ENCODE peak calls at places on chromosome 1, in four cellular contexts. V is GM23248, Q is GM23338, M is neural progenitor cell. O is an unnamed sample. For H3F3A, the result is how much of the 10 kb centered on the place peaks cover.

GRCh38 chr1:5667513-5668325 is 324.5 kb downstream of the NPHP4 start:
- DNase-seq in V (no peak), Q (no peak), M (no peak), O (peak)

GRCh38 chr1:150165622-150166612 is 16.2 kb downstream of the PLEKHO1 start:
- DNase-seq in M (peak), Q (peak), V (peak), O (peak)

GRCh38 chr1:206461602-206462455 is 8.4 kb upstream of the IKBKE start:
- DNase-seq in Q (peak), V (peak), M (peak), O (peak)

GRCh38 chr1:182680901-182681300 is 3.5 kb downstream of the RGS8 start:
- DNase-seq in Q (no peak), V (no peak), M (no peak), O (no peak)

GRCh38 chr1:69967245-69967766 is 238.1 kb downstream of the LRRC40 start:
- DNase-seq in M (no peak), Q (no peak), V (peak), O (no peak)

GRCh38 chr1:229381234-229381633 is 38.4 kb upstream of the CCSAP start:
- DNase-seq in Q (peak), V (no peak), M (peak), O (no peak)

GRCh38 chr1:180881806-180882509 is 30.7 kb upstream of the KIAA1614 start:
- DNase-seq in M (peak), Q (peak), V (peak), O (peak)

GRCh38 chr1:182952677-182953444 is at the start of gene SHCBP1L:
- DNase-seq in Q (peak), V (peak), M (no peak), O (peak)

GRCh38 chr1:59107516-59107915 is 189.4 kb upstream of the FGGY start:
- DNase-seq in V (peak), M (no peak), Q (no peak), O (no peak)

GRCh38 chr1:68232354-68233148 is at the start of gene WLS:
- DNase-seq in Q (peak), V (peak), M (peak), O (peak)

GRCh38 chr1:204077979-204078696 is 5.2 kb downstream of the SOX13 start:
- DNase-seq in M (peak), V (no peak), Q (peak), O (no peak)

GRCh38 chr1:182629674-182630073 is 25.5 kb upstream of the RGS16 start:
- DNase-seq in V (no peak), M (peak), Q (no peak), O (no peak)

GRCh38 chr1:77824083-77824482 is 44.6 kb downstream of the MIGA1 start:
- DNase-seq in Q (peak), V (peak), M (no peak), O (no peak)

GRCh38 chr1:205570173-205570501 is 61.7 kb downstream of the ELK4 start:
- DNase-seq in V (no peak), M (no peak), Q (no peak), O (no peak)

GRCh38 chr1:14578156-14578555 is 20.3 kb upstream of the KAZN start:
- DNase-seq in V (peak), M (no peak), Q (no peak), O (no peak)

GRCh38 chr1:42815938-42816599 is 853 bp upstream of the ERMAP start:
- DNase-seq in V (peak), M (peak), Q (no peak), O (no peak)

GRCh38 chr1:26391450-26391849 is 18.9 kb upstream of the ZNF683 start:
- DNase-seq in V (peak), Q (peak), M (peak), O (peak)

GRCh38 chr1:57232500-57232899 is 191.4 kb downstream of the DAB1 start:
- DNase-seq in V (peak), Q (peak), M (peak), O (no peak)

GRCh38 chr1:16260814-16261213 is 23.8 kb upstream of the CPLANE2 start:
- DNase-seq in V (peak), Q (no peak), M (no peak), O (no peak)

GRCh38 chr1:165288301-165289120 is 68.0 kb downstream of the LMX1A start:
- DNase-seq in M (peak), V (no peak), Q (peak), O (no peak)

GRCh38 chr1:84587099-84587498 is 12.9 kb upstream of the CTBS start:
- DNase-seq in Q (no peak), M (no peak), V (no peak), O (no peak)

GRCh38 chr1:14698206-14698605 is 99.7 kb downstream of the KAZN start:
- DNase-seq in V (no peak), Q (no peak), M (no peak), O (peak)

GRCh38 chr1:180581635-180582039 is 22.9 kb downstream of the OVAAL start:
- DNase-seq in Q (no peak), V (peak), M (no peak), O (no peak)

GRCh38 chr1:18666317-18666920 is 35.8 kb downstream of the PAX7 start:
- DNase-seq in M (no peak), Q (no peak), V (no peak), O (no peak)

DNA sequence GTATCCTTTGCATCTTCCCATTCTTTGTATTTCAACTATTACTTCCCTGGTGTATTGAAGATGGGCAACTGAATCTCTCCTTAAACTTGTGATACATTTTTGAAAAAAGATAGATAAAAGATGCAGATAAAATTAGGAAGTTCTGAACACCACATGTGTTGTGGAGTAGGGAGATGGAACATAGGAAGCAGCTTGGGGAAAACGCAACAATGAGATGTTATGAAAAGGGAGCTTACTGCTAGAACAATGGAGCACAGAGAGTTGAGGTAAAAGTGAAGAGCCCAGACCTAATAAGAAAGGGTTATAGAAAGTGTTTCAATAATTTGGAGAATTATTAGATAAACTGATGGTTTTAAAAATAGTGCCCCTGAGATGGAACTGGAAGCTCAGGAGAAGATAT is 20.9 kb downstream of the GNAI3 start:
- DNase-seq in M (no peak), Q (no peak), V (no peak), O (no peak)
- H3F3A ChIP-seq in M (under half), Q (under half), V (under half), O (under half)

DNA sequence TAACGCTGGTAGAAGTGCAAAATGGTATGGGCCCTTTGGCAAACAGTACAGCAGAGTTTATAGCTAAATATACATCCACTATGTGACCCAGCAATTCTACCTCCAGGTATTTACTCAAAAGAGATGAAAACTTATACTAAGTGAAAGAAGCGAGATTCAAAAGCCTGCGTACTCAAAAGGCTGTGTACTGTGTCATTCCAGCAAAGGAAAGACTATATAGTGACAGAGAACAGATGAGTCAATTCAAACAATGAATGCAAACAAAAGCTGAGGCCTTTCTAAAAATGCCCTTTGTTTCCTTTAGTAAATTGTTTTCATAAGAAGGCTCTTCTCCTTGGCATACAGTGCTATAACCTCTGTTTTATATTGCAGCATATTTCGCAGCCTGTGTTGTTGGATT is 268.8 kb upstream of the CSF3R start:
- DNase-seq in V (no peak), Q (no peak), M (no peak), O (no peak)
- H3F3A ChIP-seq in V (under half), Q (under half), M (under half), O (under half)

GRCh38 chr1:94650301-94650700 is 108.7 kb upstream of the F3 start:
- DNase-seq in V (no peak), M (no peak), Q (no peak), O (no peak)
- H3F3A ChIP-seq in V (under half), M (under half), Q (under half), O (under half)

GRCh38 chr1:154402409-154402921 is 2.7 kb upstream of the IL6R start:
- DNase-seq in V (no peak), M (no peak), Q (no peak), O (no peak)
- H3F3A ChIP-seq in V (under half), M (under half), Q (under half), O (under half)

GRCh38 chr1:23198373-23198772 is 18.9 kb downstream of the HTR1D start:
- DNase-seq in Q (no peak), M (no peak), V (peak), O (no peak)

GRCh38 chr1:23191199-23191598 is 22.5 kb upstream of the LUZP1 start:
- DNase-seq in M (no peak), Q (no peak), V (no peak), O (no peak)

GRCh38 chr1:23196627-23197328 is 20.5 kb downstream of the HTR1D start:
- DNase-seq in V (peak), M (no peak), Q (peak), O (no peak)

GRCh38 chr1:23194119-23194984 is 22.9 kb downstream of the HTR1D start:
- DNase-seq in V (peak), Q (no peak), M (peak), O (no peak)

DNA sequence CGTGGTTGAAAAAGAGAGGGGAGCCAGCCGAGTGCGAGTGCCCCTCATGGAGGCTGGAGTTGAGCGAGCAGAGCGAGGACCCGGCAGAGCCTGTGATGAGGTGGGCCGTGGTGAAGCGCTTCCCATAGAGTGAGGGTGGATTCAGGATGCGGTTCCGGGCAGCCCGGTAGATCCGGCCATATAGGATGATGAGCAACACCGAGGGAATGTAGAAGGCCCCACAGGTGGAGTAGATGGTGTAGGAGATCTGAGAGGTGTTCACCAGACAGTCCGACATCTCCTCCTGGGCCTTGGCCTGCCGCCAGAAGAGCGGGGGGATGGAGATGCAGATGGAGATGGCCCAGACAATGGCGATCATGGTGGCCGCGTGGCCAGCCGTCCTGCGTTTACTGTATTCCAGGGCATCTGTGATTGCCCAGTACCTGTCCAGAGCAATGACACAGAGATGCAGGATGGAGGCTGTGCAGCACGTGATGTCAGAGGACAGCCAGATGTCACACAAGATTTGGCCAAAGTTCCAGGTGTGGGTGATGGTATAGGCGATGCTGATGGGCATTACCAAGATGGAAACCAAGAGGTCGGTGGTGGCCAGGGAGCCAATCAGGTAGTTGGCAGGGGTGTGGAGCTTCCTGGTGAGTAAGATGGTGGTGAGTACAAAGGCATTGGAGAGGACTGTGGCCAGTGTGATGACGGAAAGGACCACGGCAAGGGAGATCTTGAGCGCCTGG is 23.7 kb downstream of the HTR1D start:
- DNase-seq in M (no peak), Q (no peak), V (no peak), O (no peak)
- H3F3A ChIP-seq in M (under half), Q (under half), V (under half), O (under half)

GRCh38 chr1:197771904-197772561 is 3.2 kb downstream of the DENND1B start:
- DNase-seq in Q (no peak), M (no peak), V (no peak), O (no peak)
- H3F3A ChIP-seq in Q (under half), M (under half), V (under half), O (under half)

DNA sequence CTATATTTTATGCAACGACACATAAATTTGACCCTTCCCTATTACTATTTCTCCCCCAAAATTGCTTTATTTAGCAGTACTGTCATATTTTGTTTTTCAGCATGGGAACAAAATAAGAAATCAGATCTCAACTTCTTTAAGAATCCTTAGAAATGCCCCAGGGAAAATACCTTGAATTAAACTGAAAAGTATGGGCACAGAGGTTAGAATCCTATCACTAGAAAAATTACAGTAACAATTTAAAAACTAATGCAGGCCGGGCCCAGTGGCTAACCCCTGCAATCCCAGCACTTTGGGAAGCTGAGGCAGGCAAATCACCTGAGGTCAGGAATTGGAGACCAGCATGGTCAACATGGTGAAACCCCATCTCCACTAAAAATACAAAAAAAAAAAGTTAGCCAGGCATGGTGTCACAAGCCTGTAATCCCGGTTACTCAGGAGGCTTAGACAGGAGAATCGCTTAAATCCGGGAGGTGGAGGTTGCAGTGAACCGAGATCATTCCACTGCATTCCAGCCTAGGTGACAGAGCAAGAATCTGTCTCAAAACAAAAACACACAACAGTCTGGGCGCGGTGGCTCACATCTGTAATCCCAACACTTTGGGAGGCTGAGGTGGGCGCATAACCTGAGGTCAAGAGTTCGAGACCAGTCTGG is 51.4 kb downstream of the GNB1 start:
- DNase-seq in M (no peak), V (peak), Q (no peak), O (no peak)
- H3F3A ChIP-seq in M (under half), V (under half), Q (under half), O (under half)

DNA sequence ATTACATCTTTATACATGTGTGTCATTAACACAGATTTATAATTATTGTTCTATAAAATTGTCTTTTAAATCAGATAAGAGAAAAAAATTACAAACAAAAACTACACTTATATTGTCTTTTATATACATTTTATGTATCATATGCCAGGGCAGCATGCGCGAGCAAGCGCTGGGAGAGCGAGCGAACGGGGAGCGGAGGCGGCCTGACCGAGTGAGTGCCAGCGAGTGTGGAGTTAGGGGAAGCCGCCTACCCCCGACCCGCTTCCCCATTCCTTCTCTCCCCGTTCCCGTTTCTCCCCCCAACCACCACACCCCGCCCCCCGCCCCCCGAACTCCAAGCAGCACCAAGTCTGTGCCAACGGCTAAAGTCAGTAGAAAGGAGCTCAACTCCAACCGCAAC is 23.0 kb upstream of the SLAMF1 start:
- DNase-seq in Q (no peak), V (no peak), M (no peak), O (no peak)
- H3F3A ChIP-seq in Q (under half), V (under half), M (under half), O (under half)

O was measured in SK-N-SH.